ENCODE peak calls at places on chromosome 17, in nine cellular contexts. T, M, A, Y, R, S, Q, O and D are unnamed samples. For H3K4me1, the result is how much of the 10 kb centered on the place peaks cover.

GRCh38 chr17:31583795-31584340 is 192.4 kb downstream of the RAB11FIP4 start:
- DNase-seq in Y (no peak), Q (no peak), T (no peak), O (no peak), A (no peak), M (no peak), R (no peak), S (peak), D (no peak)

GRCh38 chr17:80010283-80010858 is 25.3 kb downstream of the TBC1D16 start:
- DNase-seq in Y (no peak), S (no peak), O (no peak), M (no peak), Q (no peak), A (no peak), T (no peak), R (no peak), D (no peak)

GRCh38 chr17:32342603-32343325 is 791 bp upstream of the C17orf75 start:
- DNase-seq in Q (no peak), M (no peak), S (no peak), R (no peak), Y (no peak), T (no peak), A (no peak), O (no peak), D (no peak)

GRCh38 chr17:42027961-42028790 is 8.3 kb downstream of the NKIRAS2 start:
- DNase-seq in R (peak), Y (no peak), Q (peak), A (peak), T (no peak), S (peak), O (no peak), M (peak), D (peak)

GRCh38 chr17:17109896-17110295 is 67.6 kb downstream of the MPRIP start:
- DNase-seq in T (no peak), M (no peak), Y (no peak), R (no peak), A (no peak), S (no peak), Q (no peak), O (no peak), D (no peak)

GRCh38 chr17:70187383-70187782 is 18.1 kb downstream of the KCNJ2 start:
- DNase-seq in T (no peak), Y (no peak), O (no peak), S (peak), A (peak), M (no peak), Q (no peak), R (no peak), D (no peak)

GRCh38 chr17:81365148-81365600 is 30.1 kb upstream of the BAHCC1 start:
- DNase-seq in A (peak), R (peak), M (peak), T (no peak), S (peak), O (no peak), Q (peak), Y (no peak), D (peak)

GRCh38 chr17:7747586-7747985 is 30.0 kb downstream of the DNAH2 start:
- DNase-seq in M (no peak), Q (no peak), O (no peak), A (peak), T (no peak), Y (no peak), R (no peak), S (peak), D (no peak)

GRCh38 chr17:17346428-17347233 is 43.5 kb downstream of the NT5M start:
- DNase-seq in R (no peak), M (no peak), T (no peak), A (no peak), O (no peak), Q (peak), S (no peak), Y (peak), D (no peak)

GRCh38 chr17:59373879-59374495 is 42.5 kb downstream of the YPEL2 start:
- DNase-seq in Q (peak), A (peak), O (no peak), Y (no peak), S (no peak), T (no peak), R (no peak), M (no peak), D (no peak)

DNA sequence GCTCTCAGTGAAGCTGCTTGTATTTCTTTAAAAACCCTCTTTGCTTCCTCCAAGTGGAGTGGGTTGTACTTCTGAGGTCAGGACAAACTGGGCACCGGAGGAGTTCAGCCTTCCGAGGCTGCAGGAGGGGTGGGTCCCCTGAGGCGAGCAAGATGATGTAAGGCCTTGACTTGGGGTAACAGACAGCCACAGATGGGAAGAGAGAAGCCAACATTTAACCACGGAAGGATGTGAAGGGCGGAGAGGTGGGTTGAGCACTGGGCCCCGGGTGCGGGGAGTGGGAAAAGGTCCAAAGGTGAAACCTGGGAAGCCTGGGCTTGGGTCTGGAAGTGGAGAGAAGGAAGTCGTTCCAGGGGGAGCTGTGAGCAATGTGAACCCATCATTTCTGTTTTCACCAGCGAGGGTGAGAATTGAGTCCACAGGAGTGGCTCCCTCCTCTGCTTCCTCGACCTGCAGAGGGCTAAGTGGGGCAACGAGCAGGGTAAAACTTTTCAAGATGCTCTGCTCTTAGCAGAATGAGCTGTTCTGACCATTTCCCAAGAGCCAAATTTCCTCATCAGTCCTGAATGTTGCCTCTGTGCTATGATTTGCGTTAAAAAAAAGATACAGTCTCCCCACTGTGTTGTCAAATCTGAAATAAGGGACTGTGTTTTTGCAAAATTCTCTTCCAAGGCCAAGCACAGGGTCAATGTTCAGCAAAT is 137.7 kb upstream of the CRHR1 start:
- DNase-seq in A (no peak), O (no peak), Q (no peak), R (no peak), T (no peak), M (no peak), Y (no peak), S (no peak), D (no peak)
- TF ChIP-seq EZH2phosphoT487 in A (no peak), O (no peak), Q (no peak), R (no peak), T (no peak), M (no peak), Y (no peak), S (no peak), D (no peak)

GRCh38 chr17:76072149-76072858 is at the start of gene SRP68:
- DNase-seq in O (peak), S (peak), Q (peak), A (peak), T (peak), R (peak), M (peak), Y (peak), D (peak)
- H3K4me1 ChIP-seq in O (under half), S (under half), Q (under half), A (under half), T (under half), R (under half), M (under half), Y (under half), D (under half)

GRCh38 chr17:11644265-11645212 is 46.3 kb downstream of the DNAH9 start:
- DNase-seq in Q (peak), A (peak), R (peak), Y (peak), O (peak), S (peak), M (peak), T (peak), D (peak)
- TF ChIP-seq EZH2phosphoT487 in Q (no peak), A (no peak), R (no peak), Y (no peak), O (no peak), S (no peak), M (no peak), T (no peak), D (no peak)

GRCh38 chr17:57989011-57989345 is 924 bp upstream of the VEZF1 start:
- DNase-seq in O (no peak), M (peak), R (peak), Q (peak), S (peak), Y (peak), T (peak), A (peak), D (no peak)
- H3K4me1 ChIP-seq in O (under half), M (half or more), R (half or more), Q (under half), S (under half), Y (under half), T (under half), A (under half), D (under half)

GRCh38 chr17:74796211-74796610 is 20.1 kb upstream of the NAT9 start:
- DNase-seq in M (no peak), R (no peak), S (no peak), Y (no peak), Q (no peak), T (no peak), A (no peak), O (no peak), D (no peak)

GRCh38 chr17:74797824-74798223 is 21.7 kb upstream of the NAT9 start:
- DNase-seq in S (no peak), Q (no peak), M (no peak), T (no peak), R (no peak), Y (peak), O (no peak), A (no peak), D (no peak)

GRCh38 chr17:74800531-74800930 is 24.4 kb upstream of the NAT9 start:
- DNase-seq in O (no peak), T (no peak), M (no peak), A (no peak), Q (no peak), Y (no peak), R (no peak), S (no peak), D (no peak)

GRCh38 chr17:74799097-74799496 is 23.0 kb upstream of the NAT9 start:
- DNase-seq in T (no peak), Y (no peak), Q (no peak), A (no peak), M (no peak), O (no peak), S (no peak), R (no peak), D (no peak)

GRCh38 chr17:74798239-74798707 is 22.1 kb upstream of the NAT9 start:
- DNase-seq in A (peak), Y (no peak), R (no peak), S (no peak), O (no peak), T (no peak), Q (no peak), M (no peak), D (no peak)
- TF ChIP-seq EZH2phosphoT487 in A (no peak), Y (no peak), R (no peak), S (no peak), O (no peak), T (no peak), Q (no peak), M (no peak), D (no peak)

GRCh38 chr17:57531078-57531477 is 214.0 kb downstream of the CCDC182 start:
- DNase-seq in O (no peak), Y (no peak), A (no peak), R (no peak), M (no peak), T (no peak), Q (no peak), S (no peak), D (no peak)

GRCh38 chr17:57532556-57532955 is 212.5 kb downstream of the CCDC182 start:
- DNase-seq in S (no peak), M (no peak), Y (no peak), Q (no peak), A (no peak), T (no peak), O (no peak), R (no peak), D (no peak)

GRCh38 chr17:57530026-57530425 is 215.1 kb downstream of the CCDC182 start:
- DNase-seq in O (no peak), A (peak), Y (no peak), M (no peak), S (no peak), R (no peak), Q (no peak), T (no peak), D (no peak)

GRCh38 chr17:57531648-57532486 is 213.2 kb downstream of the CCDC182 start:
- DNase-seq in T (no peak), S (no peak), R (no peak), Y (peak), Q (no peak), M (no peak), O (no peak), A (no peak), D (no peak)

GRCh38 chr17:57530508-57530907 is 214.6 kb downstream of the CCDC182 start:
- DNase-seq in O (peak), Y (no peak), S (no peak), M (no peak), R (no peak), T (no peak), A (peak), Q (no peak), D (peak)
- H3K4me1 ChIP-seq in O (half or more), Y (under half), S (under half), M (half or more), R (under half), T (under half), A (under half), Q (half or more), D (under half)

GRCh38 chr17:63446981-63447687 is 1.0 kb upstream of the CYB561 start:
- DNase-seq in T (no peak), Y (peak), M (peak), Q (no peak), R (no peak), O (no peak), A (no peak), S (peak), D (peak)
- TF ChIP-seq EZH2phosphoT487 in T (no peak), Y (no peak), M (no peak), Q (no peak), R (no peak), O (no peak), A (no peak), S (no peak), D (no peak)

GRCh38 chr17:49821916-49822315 is 26.0 kb downstream of the TAC4 start:
- DNase-seq in Y (no peak), S (peak), Q (peak), T (no peak), R (no peak), A (no peak), M (no peak), O (no peak), D (no peak)

GRCh38 chr17:49819651-49820050 is 28.2 kb downstream of the TAC4 start:
- DNase-seq in M (no peak), O (no peak), R (no peak), A (no peak), Y (no peak), T (no peak), S (peak), Q (no peak), D (no peak)

GRCh38 chr17:49821466-49821865 is 26.4 kb downstream of the TAC4 start:
- DNase-seq in S (no peak), A (no peak), T (no peak), R (no peak), M (no peak), Q (no peak), Y (no peak), O (no peak), D (no peak)

GRCh38 chr17:49819118-49819517 is 28.8 kb downstream of the TAC4 start:
- DNase-seq in T (no peak), M (no peak), R (no peak), Q (no peak), A (no peak), O (no peak), Y (no peak), S (no peak), D (no peak)

DNA sequence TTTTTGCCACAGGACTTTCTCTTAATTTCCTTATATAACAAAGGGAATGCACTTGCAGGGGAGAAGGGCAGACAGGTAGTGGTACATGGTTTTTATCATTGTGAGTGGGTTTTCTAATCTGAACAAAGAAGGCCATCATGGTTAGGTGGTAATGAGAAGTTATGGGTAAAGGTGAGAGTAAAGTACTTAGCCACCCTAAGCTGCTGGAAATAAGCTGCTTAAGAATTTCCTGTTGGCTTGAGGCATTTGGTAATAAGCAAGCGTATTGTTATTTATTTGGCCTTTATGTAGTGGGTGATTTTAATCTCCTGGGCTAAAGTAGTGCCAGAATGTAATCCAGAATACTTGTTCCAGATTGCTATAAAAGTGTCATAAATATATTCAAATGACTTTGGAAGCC is 27.1 kb downstream of the TAC4 start:
- DNase-seq in A (no peak), O (no peak), R (no peak), S (no peak), Y (no peak), Q (no peak), T (no peak), M (no peak), D (no peak)
- H3K4me1 ChIP-seq in A (under half), O (under half), R (under half), S (under half), Y (under half), Q (under half), T (under half), M (under half), D (under half)

GRCh38 chr17:71413935-71414334 is 706.9 kb upstream of the SOX9 start:
- DNase-seq in T (no peak), R (no peak), Q (no peak), O (peak), A (no peak), S (no peak), Y (no peak), M (no peak), D (no peak)
- TF ChIP-seq EZH2phosphoT487 in T (no peak), R (no peak), Q (no peak), O (no peak), A (no peak), S (no peak), Y (no peak), M (no peak), D (no peak)